ENCODE peak calls at places on chromosomes 3 and 15, in seven cellular contexts. W is transverse colon; X is right lobe of liver; C is CD4-positive, CD25-positive, alpha-beta regulatory T cell; P is heart left ventricle; B is NT2/D1; J is neural progenitor cell. H is an unnamed sample.

GRCh38 chr3:114436182-114436581 is 142.4 kb downstream of the TIGIT start:
- DNase-seq in W (no peak), J (no peak), B (no peak), P (no peak), X (no peak), C (no peak), H (no peak)

GRCh38 chr3:168048414-168049330 is 47.1 kb downstream of the GOLIM4 start:
- DNase-seq in W (no peak), X (no peak), C (no peak), B (no peak), J (no peak), P (peak; percentile 42), H (no peak)

GRCh38 chr3:194298331-194299227 is 52.5 kb downstream of the CPN2 start:
- DNase-seq in P (no peak), X (no peak), W (no peak), C (no peak), B (no peak), J (no peak), H (no peak)

GRCh38 chr15:87326274-87326673 is 930.3 kb downstream of the NTRK3 start:
- DNase-seq in W (no peak), P (no peak), J (no peak), B (no peak), X (no peak), C (no peak), H (peak; percentile 37)

GRCh38 chr3:189458536-189458935 is 172.7 kb upstream of the TP63 start:
- DNase-seq in J (no peak), X (no peak), P (peak; percentile 32), W (no peak), C (no peak), B (no peak), H (peak; percentile 2)

GRCh38 chr3:130111185-130111864 is 29.7 kb downstream of the ALG1L2 start:
- DNase-seq in W (peak; percentile 100), J (peak; percentile 99), B (peak; percentile 91), X (peak; percentile 100), C (peak; percentile 98), P (peak; percentile 99), H (peak; percentile 96)

GRCh38 chr3:97990624-97991277 is 18.5 kb upstream of the RIOX2 start:
- DNase-seq in J (no peak), W (no peak), B (no peak), C (peak; percentile 30), X (no peak), P (no peak), H (no peak)

GRCh38 chr3:114650808-114651207 is 357.0 kb downstream of the TIGIT start:
- DNase-seq in J (no peak), B (no peak), C (no peak), W (no peak), P (no peak), X (no peak), H (peak; percentile 59)

GRCh38 chr15:86384191-86384590 is 304.5 kb downstream of the AGBL1 start:
- DNase-seq in B (no peak), J (no peak), C (no peak), W (no peak), P (no peak), X (no peak), H (no peak)

GRCh38 chr3:107271787-107272387 is 105.4 kb upstream of the CCDC54 start:
- DNase-seq in W (no peak), J (peak; percentile 36), X (no peak), P (no peak), C (peak; percentile 35), B (no peak), H (peak; percentile 40)

GRCh38 chr15:44712108-44713005 is 1.0 kb downstream of the B2M start:
- DNase-seq in C (peak; percentile 86), P (peak; percentile 79), W (peak; percentile 80), B (no peak), X (peak; percentile 65), J (no peak), H (peak; percentile 79)

GRCh38 chr3:108114423-108115065 is 23.7 kb upstream of the CD47 start:
- DNase-seq in W (no peak), X (no peak), C (no peak), P (no peak), J (no peak), B (no peak), H (no peak)

GRCh38 chr15:77753238-77753873 is 120.6 kb upstream of the LINGO1 start:
- DNase-seq in J (peak; percentile 90), B (peak; percentile 38), P (no peak), C (no peak), X (no peak), W (no peak), H (no peak)

GRCh38 chr15:77031376-77032050 is 36.6 kb downstream of the PSTPIP1 start:
- DNase-seq in P (peak; percentile 19), B (no peak), C (peak; percentile 48), J (no peak), W (peak; percentile 26), X (peak; percentile 46), H (no peak)

GRCh38 chr3:172341482-172342059 is 106.7 kb downstream of the GHSR start:
- DNase-seq in C (peak; percentile 78), P (no peak), X (no peak), B (peak; percentile 36), J (peak; percentile 69), W (no peak), H (peak; percentile 73)

GRCh38 chr15:48865387-48866079 is 12.4 kb upstream of the EID1 start:
- DNase-seq in X (no peak), C (no peak), P (peak; percentile 28), W (no peak), J (peak; percentile 62), B (peak; percentile 18), H (peak; percentile 63)

GRCh38 chr3:50675179-50676030 is 678 bp downstream of the DOCK3 start:
- DNase-seq in P (peak; percentile 55), W (peak; percentile 39), C (peak; percentile 49), B (peak; percentile 46), X (no peak), J (peak; percentile 85), H (no peak)

GRCh38 chr3:46396129-46396528 is 10.7 kb downstream of the CCR5AS start:
- DNase-seq in W (no peak), P (no peak), B (no peak), C (no peak), X (no peak), J (no peak), H (no peak)

GRCh38 chr15:64004582-64004981 is 41.7 kb downstream of the DAPK2 start:
- DNase-seq in P (peak; percentile 51), X (peak; percentile 68), W (peak; percentile 80), B (peak; percentile 13), J (no peak), C (no peak), H (peak; percentile 77)

GRCh38 chr3:186207515-186207914 is 98.6 kb upstream of the ETV5 start:
- DNase-seq in W (no peak), B (no peak), P (no peak), C (no peak), X (no peak), J (no peak), H (no peak)

DNA sequence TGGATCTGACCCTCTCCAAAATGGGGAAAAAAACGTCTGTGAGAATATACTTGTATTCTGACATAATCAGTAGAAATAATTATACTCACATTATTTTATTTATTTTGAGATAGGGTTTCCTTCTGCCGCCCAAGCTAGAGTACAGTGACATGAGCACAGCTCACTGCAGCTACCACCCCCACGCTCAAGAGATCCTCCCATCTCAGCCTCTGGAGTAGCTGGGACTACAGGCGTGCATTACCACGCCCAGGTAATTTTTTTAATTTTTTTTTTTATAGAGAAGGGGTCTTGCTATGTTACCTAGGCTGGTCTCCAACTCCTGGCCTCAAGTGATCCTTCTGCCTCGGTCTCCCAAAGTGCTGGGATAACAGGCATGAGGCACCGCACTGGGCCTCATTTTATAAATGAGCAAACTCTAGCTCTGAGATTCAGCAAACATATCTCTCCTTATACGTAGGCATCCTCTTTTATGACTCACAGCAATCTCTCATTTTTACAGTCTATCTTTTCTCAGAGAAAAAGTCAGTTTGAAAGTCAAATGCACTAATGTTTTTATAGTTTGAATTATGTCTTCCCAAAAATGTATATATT is 986 bp upstream of the VGLL3 start:
- DNase-seq in P (no peak), J (no peak), W (no peak), C (no peak), X (no peak), B (no peak), H (no peak)
- H3K4me3 ChIP-seq in P (peak overlapping the region; percentile 71), J (peak overlapping the region; percentile 88), W (peak overlapping the region; percentile 55), C (no peak overlapping the region), X (no peak overlapping the region), B (peak overlapping the region; percentile 63), H (peak overlapping the region; percentile 97)

GRCh38 chr3:8553405-8553804 is 51.8 kb downstream of the LMCD1 start:
- DNase-seq in X (no peak), W (no peak), J (no peak), P (peak; percentile 46), C (no peak), B (no peak), H (no peak)
- H3K4me1 ChIP-seq in X (peaks cover 18% of the 10 kb centered on the region), W (no peaks in the 10 kb centered on the region), J (peaks cover 16% of the 10 kb centered on the region), P (peaks cover 17% of the 10 kb centered on the region), C (no peaks in the 10 kb centered on the region), B (peaks cover 5% of the 10 kb centered on the region), H (peaks cover 10% of the 10 kb centered on the region)

GRCh38 chr15:38477637-38478036 is 23.7 kb downstream of the FAM98B start:
- DNase-seq in P (no peak), W (no peak), J (no peak), X (no peak), C (no peak), B (no peak), H (peak; percentile 43)

GRCh38 chr15:38482572-38482971 is 28.6 kb downstream of the FAM98B start:
- DNase-seq in P (no peak), B (no peak), X (no peak), C (peak; percentile 20), J (no peak), W (no peak), H (no peak)

GRCh38 chr15:38479286-38479685 is 25.4 kb downstream of the FAM98B start:
- DNase-seq in W (no peak), X (no peak), P (no peak), C (no peak), J (no peak), B (no peak), H (no peak)

GRCh38 chr15:38481113-38481512 is 27.2 kb downstream of the FAM98B start:
- DNase-seq in W (no peak), B (no peak), P (no peak), X (no peak), J (no peak), C (no peak), H (no peak)

DNA sequence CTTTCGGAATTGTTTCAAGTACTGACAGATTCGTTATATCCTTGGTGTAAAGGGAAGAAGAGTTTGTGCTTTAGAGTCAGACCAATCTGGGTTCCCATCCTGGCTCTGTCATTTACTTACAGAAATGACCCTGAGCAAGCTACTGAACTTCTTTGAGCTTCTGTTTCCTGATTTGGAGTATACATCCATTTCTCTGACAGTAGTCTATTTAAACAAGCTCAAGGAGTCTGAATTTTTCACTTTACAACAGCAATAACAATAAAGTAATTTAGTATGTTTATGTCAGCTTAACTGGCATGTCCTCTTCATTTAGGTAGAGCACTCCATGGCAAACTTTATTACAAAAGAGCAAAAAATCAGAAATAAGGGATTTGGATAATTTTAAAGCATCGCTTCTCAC is 27.8 kb downstream of the FAM98B start:
- DNase-seq in J (no peak), P (no peak), B (no peak), X (no peak), W (no peak), C (no peak), H (no peak)
- H3K4me3 ChIP-seq in J (no peak overlapping the region), P (no peak overlapping the region), B (no peak overlapping the region), X (no peak overlapping the region), W (no peak overlapping the region), C (no peak overlapping the region), H (no peak overlapping the region)

DNA sequence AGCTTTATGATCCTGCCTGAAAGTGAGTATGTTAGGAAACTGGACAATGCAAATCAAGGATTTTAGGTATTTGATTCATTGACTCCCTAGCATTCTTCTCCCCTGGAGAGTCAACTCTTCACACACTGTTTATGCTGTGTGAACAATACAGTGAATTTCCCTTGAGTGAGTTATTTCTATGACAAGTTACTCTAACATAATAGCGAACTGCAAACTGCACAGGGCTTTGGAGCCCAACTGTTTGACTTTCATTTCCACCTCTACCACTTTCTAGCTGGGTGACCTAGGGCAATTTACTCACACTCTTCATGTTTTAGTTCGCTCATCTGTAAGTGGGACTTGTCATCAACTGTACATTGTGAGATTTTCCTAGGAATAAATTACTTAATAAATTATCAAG is 96.0 kb upstream of the PHLDB2 start:
- DNase-seq in X (no peak), C (no peak), W (no peak), B (no peak), J (no peak), P (no peak), H (no peak)
- H3K4me1 ChIP-seq in X (peaks cover 39% of the 10 kb centered on the region), C (no peaks in the 10 kb centered on the region), W (peaks cover 8% of the 10 kb centered on the region), B (no peaks in the 10 kb centered on the region), J (no peaks in the 10 kb centered on the region), P (no peaks in the 10 kb centered on the region), H (peaks cover 18% of the 10 kb centered on the region)

H was measured in fibroblast of lung.